ENCODE peak calls at places on chromosomes 11 and 22, in six cellular contexts. One of them, this sample, is unnamed.

GRCh38 chr11:26948881-26949280 is 45.0 kb upstream of the FIBIN start:
- DNase-seq in tibial nerve: no peak
- DNase-seq in left ventricle myocardium inferior: no peak
- DNase-seq in cardiac muscle cell: no peak
- DNase-seq in neuronal stem cell: no peak
- DNase-seq in CD8-positive, alpha-beta T cell: no peak
- DNase-seq in this sample: no peak

GRCh38 chr11:122232985-122233384 is 117.0 kb upstream of the BLID start:
- DNase-seq in CD8-positive, alpha-beta T cell: no peak
- DNase-seq in cardiac muscle cell: no peak
- DNase-seq in left ventricle myocardium inferior: no peak
- DNase-seq in neuronal stem cell: no peak
- DNase-seq in tibial nerve: no peak
- DNase-seq in this sample: no peak

GRCh38 chr11:61966673-61967176 is 709 bp downstream of the FTH1 start:
- DNase-seq in neuronal stem cell: no peak
- DNase-seq in left ventricle myocardium inferior: no peak
- DNase-seq in cardiac muscle cell: peak; percentile 55
- DNase-seq in tibial nerve: no peak
- DNase-seq in CD8-positive, alpha-beta T cell: peak; percentile 29
- DNase-seq in this sample: peak; percentile 23

GRCh38 chr11:68380786-68381622 is 68.6 kb downstream of the LRP5 start:
- DNase-seq in CD8-positive, alpha-beta T cell: no peak
- DNase-seq in neuronal stem cell: no peak
- DNase-seq in cardiac muscle cell: no peak
- DNase-seq in left ventricle myocardium inferior: peak; percentile 42
- DNase-seq in tibial nerve: no peak
- DNase-seq in this sample: no peak

GRCh38 chr11:77879218-77879617 is 58.3 kb downstream of the AAMDC start:
- DNase-seq in CD8-positive, alpha-beta T cell: no peak
- DNase-seq in left ventricle myocardium inferior: peak; percentile 69
- DNase-seq in neuronal stem cell: no peak
- DNase-seq in tibial nerve: peak; percentile 69
- DNase-seq in cardiac muscle cell: no peak
- DNase-seq in this sample: no peak

GRCh38 chr11:120095516-120095915 is 42.4 kb downstream of the TRIM29 start:
- DNase-seq in left ventricle myocardium inferior: no peak
- DNase-seq in CD8-positive, alpha-beta T cell: no peak
- DNase-seq in tibial nerve: no peak
- DNase-seq in cardiac muscle cell: no peak
- DNase-seq in neuronal stem cell: no peak
- DNase-seq in this sample: no peak

GRCh38 chr11:110198031-110198729 is 98.2 kb downstream of the RDX start:
- DNase-seq in left ventricle myocardium inferior: no peak
- DNase-seq in tibial nerve: no peak
- DNase-seq in neuronal stem cell: no peak
- DNase-seq in cardiac muscle cell: no peak
- DNase-seq in CD8-positive, alpha-beta T cell: no peak
- DNase-seq in this sample: no peak

GRCh38 chr22:39635719-39636118 is 65.2 kb downstream of the CACNA1I start:
- DNase-seq in left ventricle myocardium inferior: no peak
- DNase-seq in CD8-positive, alpha-beta T cell: no peak
- DNase-seq in cardiac muscle cell: no peak
- DNase-seq in neuronal stem cell: no peak
- DNase-seq in tibial nerve: no peak
- DNase-seq in this sample: no peak

GRCh38 chr11:47861762-47862161 is 13.6 kb upstream of the NUP160 start:
- DNase-seq in cardiac muscle cell: no peak
- DNase-seq in tibial nerve: no peak
- DNase-seq in CD8-positive, alpha-beta T cell: no peak
- DNase-seq in neuronal stem cell: no peak
- DNase-seq in left ventricle myocardium inferior: no peak
- DNase-seq in this sample: no peak

GRCh38 chr22:34722901-34723300 is 343.1 kb upstream of the ISX start:
- DNase-seq in left ventricle myocardium inferior: no peak
- DNase-seq in tibial nerve: no peak
- DNase-seq in CD8-positive, alpha-beta T cell: no peak
- DNase-seq in neuronal stem cell: no peak
- DNase-seq in cardiac muscle cell: no peak
- DNase-seq in this sample: no peak

GRCh38 chr11:3356858-3357257 is 22.1 kb downstream of the ZNF195 start:
- DNase-seq in cardiac muscle cell: no peak
- DNase-seq in tibial nerve: no peak
- DNase-seq in CD8-positive, alpha-beta T cell: no peak
- DNase-seq in left ventricle myocardium inferior: no peak
- DNase-seq in neuronal stem cell: no peak
- DNase-seq in this sample: no peak

GRCh38 chr11:3359092-3359824 is 19.7 kb downstream of the ZNF195 start:
- DNase-seq in cardiac muscle cell: no peak
- DNase-seq in tibial nerve: no peak
- DNase-seq in neuronal stem cell: no peak
- DNase-seq in left ventricle myocardium inferior: no peak
- DNase-seq in CD8-positive, alpha-beta T cell: no peak
- DNase-seq in this sample: no peak

GRCh38 chr11:3353066-3353465 is 25.9 kb downstream of the ZNF195 start:
- DNase-seq in neuronal stem cell: no peak
- DNase-seq in CD8-positive, alpha-beta T cell: no peak
- DNase-seq in tibial nerve: no peak
- DNase-seq in left ventricle myocardium inferior: no peak
- DNase-seq in cardiac muscle cell: no peak
- DNase-seq in this sample: no peak

GRCh38 chr11:3357302-3357701 is 21.6 kb downstream of the ZNF195 start:
- DNase-seq in CD8-positive, alpha-beta T cell: no peak
- DNase-seq in neuronal stem cell: no peak
- DNase-seq in tibial nerve: no peak
- DNase-seq in cardiac muscle cell: no peak
- DNase-seq in left ventricle myocardium inferior: no peak
- DNase-seq in this sample: no peak

DNA sequence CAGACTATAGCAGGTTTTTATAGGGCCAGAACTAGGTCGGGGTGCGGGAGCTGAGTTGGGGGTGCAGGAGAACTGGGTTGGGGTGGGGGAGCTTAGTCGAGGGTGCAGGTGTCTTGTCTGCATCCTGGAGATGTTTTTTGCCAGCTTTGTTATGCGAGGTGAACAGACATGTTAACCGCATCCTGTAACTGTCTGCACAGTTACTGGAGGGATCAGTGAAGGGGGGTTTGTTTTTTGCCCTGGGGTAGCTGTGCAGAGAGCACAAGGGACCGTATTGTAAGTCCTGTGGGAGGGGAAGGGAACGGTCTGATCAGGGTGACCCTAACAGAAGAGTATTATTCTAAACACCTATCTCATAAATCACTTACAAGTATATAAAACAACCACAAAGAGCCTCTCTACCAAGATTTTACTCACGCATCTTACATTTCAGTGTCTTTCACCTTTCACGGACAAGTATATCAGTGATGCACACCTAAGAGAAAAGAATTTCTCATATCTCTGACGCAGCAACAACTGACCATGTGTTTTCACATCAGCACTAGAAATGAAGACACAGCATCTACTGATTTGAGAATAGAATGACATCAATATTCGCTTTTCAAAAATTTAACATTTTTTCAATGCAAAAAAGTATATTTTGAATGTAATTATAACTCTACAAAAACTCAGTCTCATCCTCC is 20.8 kb downstream of the ZNF195 start:
- DNase-seq in CD8-positive, alpha-beta T cell: no peak
- DNase-seq in tibial nerve: no peak
- DNase-seq in left ventricle myocardium inferior: no peak
- DNase-seq in neuronal stem cell: no peak
- DNase-seq in cardiac muscle cell: no peak
- DNase-seq in this sample: no peak
- H3K9me3 ChIP-seq in CD8-positive, alpha-beta T cell: peaks cover 64% of the 10 kb centered on the region
- H3K9me3 ChIP-seq in tibial nerve: no peaks in the 10 kb centered on the region
- H3K9me3 ChIP-seq in left ventricle myocardium inferior: peaks cover 100% of the 10 kb centered on the region
- H3K9me3 ChIP-seq in neuronal stem cell: peaks cover 83% of the 10 kb centered on the region
- H3K9me3 ChIP-seq in cardiac muscle cell: peaks cover 7% of the 10 kb centered on the region
- H3K9me3 ChIP-seq in this sample: peaks cover 58% of the 10 kb centered on the region

GRCh38 chr22:47446331-47446730 is 683.9 kb downstream of the TBC1D22A start:
- DNase-seq in cardiac muscle cell: no peak
- DNase-seq in left ventricle myocardium inferior: no peak
- DNase-seq in tibial nerve: no peak
- DNase-seq in CD8-positive, alpha-beta T cell: no peak
- DNase-seq in neuronal stem cell: no peak
- DNase-seq in this sample: no peak
- H3K9me3 ChIP-seq in cardiac muscle cell: no peaks in the 10 kb centered on the region
- H3K9me3 ChIP-seq in left ventricle myocardium inferior: peaks cover 13% of the 10 kb centered on the region
- H3K9me3 ChIP-seq in tibial nerve: no peaks in the 10 kb centered on the region
- H3K9me3 ChIP-seq in CD8-positive, alpha-beta T cell: no peaks in the 10 kb centered on the region
- H3K9me3 ChIP-seq in neuronal stem cell: no peaks in the 10 kb centered on the region
- H3K9me3 ChIP-seq in this sample: no peaks in the 10 kb centered on the region

GRCh38 chr11:70675697-70676374 is 277.5 kb downstream of the CTTN start:
- DNase-seq in CD8-positive, alpha-beta T cell: no peak
- DNase-seq in left ventricle myocardium inferior: no peak
- DNase-seq in neuronal stem cell: no peak
- DNase-seq in tibial nerve: no peak
- DNase-seq in cardiac muscle cell: no peak
- DNase-seq in this sample: no peak

GRCh38 chr11:70671611-70672010 is 273.3 kb downstream of the CTTN start:
- DNase-seq in cardiac muscle cell: no peak
- DNase-seq in CD8-positive, alpha-beta T cell: no peak
- DNase-seq in tibial nerve: no peak
- DNase-seq in neuronal stem cell: no peak
- DNase-seq in left ventricle myocardium inferior: no peak
- DNase-seq in this sample: no peak

GRCh38 chr11:70672991-70673670 is 274.8 kb downstream of the CTTN start:
- DNase-seq in cardiac muscle cell: no peak
- DNase-seq in CD8-positive, alpha-beta T cell: no peak
- DNase-seq in neuronal stem cell: no peak
- DNase-seq in tibial nerve: no peak
- DNase-seq in left ventricle myocardium inferior: no peak
- DNase-seq in this sample: no peak

GRCh38 chr11:70677232-70677916 is 279.0 kb downstream of the CTTN start:
- DNase-seq in left ventricle myocardium inferior: no peak
- DNase-seq in CD8-positive, alpha-beta T cell: no peak
- DNase-seq in tibial nerve: no peak
- DNase-seq in neuronal stem cell: no peak
- DNase-seq in cardiac muscle cell: no peak
- DNase-seq in this sample: no peak

DNA sequence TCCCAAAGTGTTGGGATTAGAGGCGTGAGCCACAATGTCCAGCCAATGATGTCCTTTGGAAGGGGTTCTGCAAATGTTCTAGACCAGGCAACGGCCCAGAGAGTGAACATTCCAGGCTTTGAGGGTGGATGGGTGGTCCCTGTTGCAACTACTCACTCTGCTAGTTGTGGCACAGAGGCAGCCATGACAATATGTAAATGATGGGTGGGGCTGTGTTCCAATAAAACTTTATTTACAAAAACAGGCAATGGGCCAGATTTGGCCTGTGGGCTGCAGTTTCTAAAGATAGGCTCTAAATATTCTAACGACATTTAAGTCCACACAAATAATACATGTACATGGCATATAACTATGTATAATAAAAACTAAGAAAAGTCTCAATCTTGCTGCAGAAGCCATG is 276.3 kb downstream of the CTTN start:
- DNase-seq in left ventricle myocardium inferior: no peak
- DNase-seq in CD8-positive, alpha-beta T cell: no peak
- DNase-seq in cardiac muscle cell: no peak
- DNase-seq in tibial nerve: no peak
- DNase-seq in neuronal stem cell: no peak
- DNase-seq in this sample: no peak
- H3K9me3 ChIP-seq in left ventricle myocardium inferior: no peaks in the 10 kb centered on the region
- H3K9me3 ChIP-seq in CD8-positive, alpha-beta T cell: no peaks in the 10 kb centered on the region
- H3K9me3 ChIP-seq in cardiac muscle cell: no peaks in the 10 kb centered on the region
- H3K9me3 ChIP-seq in tibial nerve: no peaks in the 10 kb centered on the region
- H3K9me3 ChIP-seq in neuronal stem cell: no peaks in the 10 kb centered on the region
- H3K9me3 ChIP-seq in this sample: no peaks in the 10 kb centered on the region

DNA sequence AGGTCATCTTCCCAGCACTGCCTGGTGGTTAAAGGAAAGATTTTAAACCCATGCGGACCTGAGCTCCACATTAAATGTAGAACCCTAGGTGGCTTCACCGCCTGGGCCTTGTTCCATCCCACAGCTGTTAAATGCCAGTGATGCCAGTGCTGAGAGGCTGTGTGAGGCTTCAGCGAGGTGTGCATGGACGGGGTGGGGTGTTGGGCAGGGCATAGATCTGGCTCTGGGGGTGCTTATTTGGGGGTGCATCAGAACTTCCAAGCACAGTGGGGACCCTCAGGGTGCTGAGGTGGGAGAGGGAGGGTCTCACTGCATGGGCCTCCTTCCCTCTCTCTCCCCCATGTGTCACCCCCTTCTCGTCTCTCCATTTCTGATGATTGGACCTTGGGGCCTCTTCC is 90.1 kb upstream of the B3GAT1 start:
- DNase-seq in left ventricle myocardium inferior: no peak
- DNase-seq in tibial nerve: no peak
- DNase-seq in cardiac muscle cell: no peak
- DNase-seq in CD8-positive, alpha-beta T cell: no peak
- DNase-seq in neuronal stem cell: no peak
- DNase-seq in this sample: no peak
- H3K9me3 ChIP-seq in left ventricle myocardium inferior: no peaks in the 10 kb centered on the region
- H3K9me3 ChIP-seq in tibial nerve: no peaks in the 10 kb centered on the region
- H3K9me3 ChIP-seq in cardiac muscle cell: no peaks in the 10 kb centered on the region
- H3K9me3 ChIP-seq in CD8-positive, alpha-beta T cell: no peaks in the 10 kb centered on the region
- H3K9me3 ChIP-seq in neuronal stem cell: no peaks in the 10 kb centered on the region
- H3K9me3 ChIP-seq in this sample: no peaks in the 10 kb centered on the region

DNA sequence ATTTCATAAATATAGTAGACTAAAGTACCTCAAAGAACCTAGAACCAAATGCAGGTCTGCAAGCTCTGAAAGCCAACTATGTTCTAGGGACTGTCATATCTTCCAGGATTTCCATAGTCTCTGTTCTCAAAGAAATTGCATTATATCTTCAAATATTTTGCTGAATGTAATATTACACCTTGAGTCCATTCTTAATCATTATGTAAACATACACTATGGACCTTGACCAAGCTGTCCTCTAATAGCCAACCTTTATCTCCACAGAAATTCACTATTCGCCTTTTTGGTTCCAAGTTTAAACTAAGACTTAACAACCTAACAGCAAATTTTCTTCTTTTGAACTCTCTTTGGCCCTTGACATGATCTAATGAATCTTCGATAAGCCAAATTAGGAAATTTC is 678.6 kb upstream of the ARHGAP42 start:
- DNase-seq in tibial nerve: no peak
- DNase-seq in cardiac muscle cell: no peak
- DNase-seq in left ventricle myocardium inferior: no peak
- DNase-seq in CD8-positive, alpha-beta T cell: no peak
- DNase-seq in neuronal stem cell: no peak
- DNase-seq in this sample: no peak
- H3K9me3 ChIP-seq in tibial nerve: no peaks in the 10 kb centered on the region
- H3K9me3 ChIP-seq in cardiac muscle cell: no peaks in the 10 kb centered on the region
- H3K9me3 ChIP-seq in left ventricle myocardium inferior: peaks cover 4% of the 10 kb centered on the region
- H3K9me3 ChIP-seq in CD8-positive, alpha-beta T cell: no peaks in the 10 kb centered on the region
- H3K9me3 ChIP-seq in neuronal stem cell: no peaks in the 10 kb centered on the region
- H3K9me3 ChIP-seq in this sample: no peaks in the 10 kb centered on the region

DNA sequence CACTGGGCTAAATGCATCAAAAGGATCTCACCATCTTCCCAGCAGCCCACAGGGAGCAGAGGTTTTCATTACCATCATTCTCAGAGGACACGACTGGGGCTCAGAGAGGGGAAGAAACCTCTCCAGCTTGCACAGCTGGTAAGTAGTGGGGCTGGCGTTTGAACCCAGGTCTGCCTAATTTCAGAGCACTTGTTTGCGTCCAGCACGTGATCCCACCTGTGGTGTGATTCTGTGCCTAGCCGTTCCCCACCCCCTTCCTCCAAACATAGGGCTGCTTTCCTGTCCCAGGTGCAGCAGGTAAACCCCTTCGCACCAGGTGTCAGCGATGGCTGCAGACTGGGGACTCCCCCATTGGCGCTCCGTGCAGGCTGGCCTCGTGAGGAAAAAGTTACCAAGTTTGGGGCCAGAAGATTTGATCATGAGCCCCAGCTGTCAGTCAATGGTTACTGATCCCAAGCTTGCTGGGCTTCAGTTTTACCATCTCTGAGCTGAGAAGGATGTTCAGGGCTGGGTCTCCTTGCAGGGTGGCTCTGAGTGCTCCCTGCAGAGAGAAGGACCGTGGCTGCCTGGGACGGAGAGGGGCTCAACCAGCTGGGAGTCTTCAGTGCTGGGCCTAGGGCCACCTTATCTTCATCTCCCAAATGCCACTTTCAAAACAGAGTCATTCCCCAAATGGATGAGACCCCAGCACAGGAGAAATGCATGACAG is 445.6 kb downstream of the TBC1D22A start:
- DNase-seq in CD8-positive, alpha-beta T cell: no peak
- DNase-seq in neuronal stem cell: no peak
- DNase-seq in tibial nerve: no peak
- DNase-seq in left ventricle myocardium inferior: no peak
- DNase-seq in cardiac muscle cell: no peak
- DNase-seq in this sample: no peak
- H3K9me3 ChIP-seq in CD8-positive, alpha-beta T cell: no peaks in the 10 kb centered on the region
- H3K9me3 ChIP-seq in neuronal stem cell: peaks cover 2% of the 10 kb centered on the region
- H3K9me3 ChIP-seq in tibial nerve: no peaks in the 10 kb centered on the region
- H3K9me3 ChIP-seq in left ventricle myocardium inferior: no peaks in the 10 kb centered on the region
- H3K9me3 ChIP-seq in cardiac muscle cell: no peaks in the 10 kb centered on the region
- H3K9me3 ChIP-seq in this sample: no peaks in the 10 kb centered on the region

This sample was measured in T-helper 17 cell.